ENCODE peak calls at places on chromosomes 12 and 14, in ten cellular contexts. W is activated CD4-positive, alpha-beta T cell treated with anti-CD3 and anti-CD28 coated beads, Interleukin-2, amount 50 U/mL, for 24 hours; N is mucosa of gallbladder; Y is foreskin melanocyte; A is effector memory CD4-positive, alpha-beta T cell; D is SHP77; B is activated T-cell treated with anti-CD3 and anti-CD28 coated beads, Interleukin-2, amount 50 U/mL, for 4 hours; R is stimulated activated CD4-positive, alpha-beta T cell treated with anti-CD3 and anti-CD28 coated beads, Interleukin-12 subunit alpha, Interleukin-12 subunit beta, amount 100 ng/mL, for 4 hours; T is CD14-positive monocyte; M is D341Med. K is an unnamed sample.

GRCh38 chr12:56119361-56119796 is 1.3 kb downstream of the ZC3H10 start:
- DNase-seq in N (peak), T (peak), W (no peak), B (peak), Y (peak), A (peak), R (peak), D (peak), M (peak), K (peak)

GRCh38 chr14:100573009-100573756 is 14.0 kb downstream of the BEGAIN start:
- DNase-seq in W (no peak), M (no peak), R (no peak), T (no peak), D (no peak), A (no peak), Y (no peak), N (no peak), B (no peak), K (no peak)

GRCh38 chr14:98103705-98104104 is 1168.3 kb downstream of the BCL11B start:
- DNase-seq in N (no peak), T (no peak), D (no peak), R (no peak), A (no peak), B (no peak), M (no peak), Y (no peak), W (no peak), K (no peak)

GRCh38 chr14:78445275-78445674 is 275.1 kb downstream of the NRXN3 start:
- DNase-seq in R (no peak), D (no peak), M (no peak), Y (no peak), B (no peak), A (no peak), N (no peak), T (no peak), W (no peak), K (no peak)

GRCh38 chr14:69491226-69491625 is 6.7 kb downstream of the PLEKHD1 start:
- DNase-seq in N (no peak), B (no peak), M (no peak), W (no peak), T (no peak), D (no peak), Y (no peak), A (no peak), R (no peak), K (no peak)

GRCh38 chr14:98293527-98293926 is 978.5 kb downstream of the BCL11B start:
- DNase-seq in B (no peak), R (no peak), N (peak), W (no peak), D (no peak), T (no peak), Y (no peak), M (no peak), A (no peak), K (no peak)

GRCh38 chr12:12224240-12224940 is 42.5 kb downstream of the LRP6 start:
- DNase-seq in W (no peak), T (no peak), M (no peak), D (no peak), A (no peak), B (no peak), Y (no peak), N (no peak), R (no peak), K (no peak)

GRCh38 chr12:56695327-56696101 is 7.4 kb upstream of the PTGES3 start:
- DNase-seq in N (no peak), A (no peak), T (no peak), Y (no peak), R (no peak), W (no peak), B (no peak), D (no peak), M (no peak), K (no peak)

GRCh38 chr14:31568151-31568550 is 6.9 kb downstream of the NUBPL start:
- DNase-seq in R (no peak), N (no peak), B (no peak), A (no peak), Y (no peak), D (no peak), W (no peak), M (no peak), T (no peak), K (no peak)

GRCh38 chr12:119666900-119667576 is 895 bp upstream of the PRKAB1 start:
- DNase-seq in M (no peak), Y (no peak), N (no peak), W (no peak), A (no peak), D (peak), B (no peak), R (no peak), T (no peak), K (no peak)

GRCh38 chr12:8088574-8088973 is 6.5 kb downstream of the NECAP1 start:
- DNase-seq in N (no peak), B (peak), W (no peak), D (no peak), T (no peak), Y (no peak), A (peak), R (peak), M (peak), K (no peak)

GRCh38 chr12:64160718-64161060 is 61.4 kb downstream of the KICS2 start:
- DNase-seq in D (no peak), Y (no peak), M (no peak), A (no peak), W (no peak), N (no peak), B (no peak), R (no peak), T (no peak), K (no peak)

GRCh38 chr12:78835493-78835892 is 29.1 kb upstream of the SYT1 start:
- DNase-seq in Y (no peak), A (no peak), B (no peak), M (no peak), N (no peak), R (no peak), T (no peak), D (no peak), W (no peak), K (no peak)

GRCh38 chr12:28583771-28584261 is 393.6 kb downstream of the CCDC91 start:
- DNase-seq in R (no peak), N (no peak), W (no peak), A (no peak), D (no peak), T (no peak), Y (peak), M (no peak), B (no peak), K (peak)

GRCh38 chr12:47080725-47081502 is 1.2 kb upstream of the AMIGO2 start:
- DNase-seq in B (peak), Y (no peak), D (peak), W (no peak), T (peak), A (peak), N (peak), R (peak), M (no peak), K (no peak)

GRCh38 chr12:123442774-123443173 is 6.3 kb upstream of the RILPL2 start:
- DNase-seq in Y (no peak), D (no peak), A (no peak), W (no peak), R (no peak), B (no peak), T (no peak), M (no peak), N (no peak), K (no peak)

GRCh38 chr14:51663783-51664326 is 12.1 kb downstream of the FRMD6 start:
- DNase-seq in N (no peak), T (no peak), D (no peak), A (no peak), Y (no peak), B (no peak), M (no peak), W (no peak), R (no peak), K (no peak)

GRCh38 chr14:21923820-21924219 is 250.2 kb upstream of the OR4E1 start:
- DNase-seq in Y (no peak), B (peak), A (peak), R (no peak), W (no peak), N (no peak), T (no peak), M (no peak), D (no peak), K (no peak)

GRCh38 chr12:30877110-30877875 is 49.3 kb upstream of the TSPAN11 start:
- DNase-seq in B (no peak), T (no peak), N (no peak), A (no peak), R (no peak), W (no peak), D (no peak), Y (no peak), M (no peak), K (no peak)

GRCh38 chr14:84225243-84225642 is 1304.7 kb upstream of the FLRT2 start:
- DNase-seq in W (no peak), T (no peak), D (no peak), A (no peak), B (no peak), R (no peak), M (no peak), N (peak), Y (no peak), K (no peak)

GRCh38 chr14:67622675-67623074 is 3.0 kb downstream of the ARG2 start:
- DNase-seq in D (peak), R (no peak), Y (peak), T (no peak), M (no peak), W (no peak), N (peak), B (no peak), A (no peak), K (peak)

GRCh38 chr14:63964063-63964462 is 111.3 kb downstream of the SYNE2 start:
- DNase-seq in D (peak), W (no peak), A (no peak), T (no peak), R (no peak), N (no peak), B (no peak), M (no peak), Y (no peak), K (no peak)

GRCh38 chr14:66315548-66315947 is 170.6 kb upstream of the CCDC196 start:
- DNase-seq in W (no peak), M (no peak), Y (no peak), R (no peak), T (no peak), N (no peak), A (no peak), B (no peak), D (no peak), K (no peak)

GRCh38 chr14:59438148-59438766 is 26.9 kb downstream of the GPR135 start:
- DNase-seq in N (no peak), M (no peak), D (no peak), R (no peak), A (no peak), W (no peak), Y (no peak), T (no peak), B (no peak), K (no peak)

GRCh38 chr12:69933115-69933552 is 108.1 kb downstream of the MYRFL start:
- DNase-seq in N (no peak), R (no peak), T (no peak), Y (no peak), B (no peak), W (no peak), D (no peak), A (no peak), M (no peak), K (no peak)

GRCh38 chr12:13044859-13045384 is 741 bp downstream of the FAM234B start:
- DNase-seq in A (no peak), Y (peak), R (no peak), T (no peak), D (no peak), W (no peak), N (no peak), B (no peak), M (no peak), K (no peak)

GRCh38 chr12:104352106-104352713 is 48.7 kb downstream of the EID3 start:
- DNase-seq in N (no peak), Y (no peak), T (no peak), A (no peak), D (no peak), B (no peak), W (no peak), M (no peak), R (no peak), K (no peak)

GRCh38 chr14:90495357-90496276 is 98.8 kb downstream of the CALM1 start:
- DNase-seq in D (no peak), B (peak), N (peak), R (no peak), T (no peak), Y (peak), M (peak), W (no peak), A (peak), K (peak)

GRCh38 chr12:99259040-99259934 is 388.3 kb upstream of the GARIN6 start:
- DNase-seq in D (no peak), Y (peak), A (no peak), B (no peak), N (no peak), T (no peak), W (no peak), R (no peak), M (peak), K (peak)

GRCh38 chr12:3973939-3974644 is 100.9 kb upstream of the PARP11 start:
- DNase-seq in Y (no peak), T (no peak), N (no peak), R (no peak), D (no peak), A (no peak), M (no peak), W (no peak), B (no peak), K (peak)

GRCh38 chr12:46770501-46771183 is 55.2 kb downstream of the SLC38A4 start:
- DNase-seq in D (peak), M (no peak), R (no peak), Y (no peak), A (no peak), B (no peak), W (no peak), N (no peak), T (no peak), K (no peak)

GRCh38 chr12:7092986-7093460 is 778 bp upstream of the C1R start:
- DNase-seq in R (no peak), D (no peak), T (no peak), N (no peak), B (no peak), Y (no peak), A (no peak), M (no peak), W (no peak), K (no peak)

GRCh38 chr12:31390991-31391390 is 65.0 kb upstream of the SINHCAF start:
- DNase-seq in N (no peak), Y (no peak), B (no peak), A (no peak), T (no peak), M (no peak), R (no peak), D (no peak), W (no peak), K (no peak)